ENCODE peak calls at places on chromosome 3, in four cellular contexts. T, C, U and E are unnamed samples.

GRCh38 chr3:31977736-31978135 is 3.3 kb downstream of the OSBPL10 start:
- DNase-seq in T (no peak), C (no peak), U (no peak), E (no peak)

GRCh38 chr3:52358362-52358940 is 42.3 kb downstream of the DNAH1 start:
- DNase-seq in T (no peak), C (no peak), U (no peak), E (no peak)

GRCh38 chr3:130835483-130835882 is 58.4 kb upstream of the ATP2C1 start:
- DNase-seq in T (no peak), C (no peak), U (no peak), E (no peak)

GRCh38 chr3:16240229-16241023 is 24.3 kb downstream of the DPH3 start:
- DNase-seq in T (peak), C (no peak), U (no peak), E (no peak)

GRCh38 chr3:134309987-134310700 is 59.5 kb upstream of the RYK start:
- DNase-seq in T (no peak), C (no peak), U (no peak), E (no peak)

GRCh38 chr3:192884831-192885356 is 32.8 kb downstream of the MB21D2 start:
- DNase-seq in T (no peak), C (no peak), U (no peak), E (no peak)

GRCh38 chr3:193593666-193594025 is 638 bp downstream of the OPA1 start:
- DNase-seq in T (peak), C (no peak), U (peak), E (no peak)

GRCh38 chr3:134381048-134381447 is 6.8 kb upstream of the AMOTL2 start:
- DNase-seq in T (no peak), C (no peak), U (no peak), E (no peak)

GRCh38 chr3:126621171-126621570 is 33.8 kb downstream of the TXNRD3 start:
- DNase-seq in T (no peak), C (no peak), U (no peak), E (no peak)

GRCh38 chr3:31485206-31485605 is 47.5 kb upstream of the STT3B start:
- DNase-seq in T (no peak), C (no peak), U (no peak), E (no peak)

GRCh38 chr3:129664040-129664646 is 57.7 kb upstream of the PLXND1 start:
- DNase-seq in T (no peak), C (no peak), U (no peak), E (no peak)

GRCh38 chr3:113531826-113532697 is at the start of gene SIDT1:
- DNase-seq in T (no peak), C (no peak), U (peak), E (no peak)

GRCh38 chr3:147383617-147384016 is 22.7 kb downstream of the ZIC4 start:
- DNase-seq in T (no peak), C (no peak), U (peak), E (no peak)

GRCh38 chr3:14494973-14495300 is 45.2 kb downstream of the GRIP2 start:
- DNase-seq in T (no peak), C (no peak), U (no peak), E (no peak)

GRCh38 chr3:31066999-31067398 is 172.5 kb upstream of the GADL1 start:
- DNase-seq in T (peak), C (no peak), U (no peak), E (no peak)

GRCh38 chr3:130470132-130470531 is 46.8 kb upstream of the COL6A6 start:
- DNase-seq in T (no peak), C (no peak), U (no peak), E (no peak)

GRCh38 chr3:129087138-129087702 is 26.6 kb downstream of the GP9 start:
- DNase-seq in T (no peak), C (no peak), U (no peak), E (no peak)

GRCh38 chr3:171459130-171459941 is 869 bp downstream of the TNIK start:
- DNase-seq in T (no peak), C (peak), U (peak), E (peak)

GRCh38 chr3:140736863-140737460 is 59.1 kb downstream of the TRIM42 start:
- DNase-seq in T (no peak), C (peak), U (peak), E (peak)

GRCh38 chr3:37707428-37708372 is 154.0 kb upstream of the CTDSPL start:
- DNase-seq in T (no peak), C (no peak), U (no peak), E (no peak)

GRCh38 chr3:28912120-28912885 is 368.6 kb upstream of the RBMS3 start:
- DNase-seq in T (peak), C (no peak), U (no peak), E (no peak)

GRCh38 chr3:121096968-121097367 is 189.0 kb downstream of the STXBP5L start:
- DNase-seq in T (no peak), C (no peak), U (no peak), E (no peak)

GRCh38 chr3:142850395-142851023 is 38.4 kb downstream of the PCOLCE2 start:
- DNase-seq in T (no peak), C (no peak), U (no peak), E (no peak)

GRCh38 chr3:152105446-152105845 is 163.3 kb upstream of the MBNL1 start:
- DNase-seq in T (no peak), C (no peak), U (no peak), E (no peak)

GRCh38 chr3:110810356-110810755 is 261.3 kb upstream of the NECTIN3 start:
- DNase-seq in T (no peak), C (no peak), U (no peak), E (no peak)

GRCh38 chr3:50405249-50405648 is 45.9 kb upstream of the TMEM115 start:
- DNase-seq in T (peak), C (no peak), U (peak), E (no peak)

GRCh38 chr3:43285644-43286043 is 696 bp upstream of the SNRK start:
- DNase-seq in T (no peak), C (no peak), U (peak), E (no peak)

GRCh38 chr3:46228259-46229222 is 13.7 kb upstream of the CCR3 start:
- DNase-seq in T (no peak), C (no peak), U (no peak), E (no peak)

GRCh38 chr3:38610436-38610835 is 39.1 kb downstream of the SCN5A start:
- DNase-seq in T (no peak), C (no peak), U (no peak), E (no peak)

GRCh38 chr3:100556656-100557310 is 52.6 kb upstream of the ADGRG7 start:
- DNase-seq in T (peak), C (no peak), U (no peak), E (no peak)

GRCh38 chr3:16392733-16393132 is 120.8 kb downstream of the RFTN1 start:
- DNase-seq in T (no peak), C (no peak), U (no peak), E (no peak)

GRCh38 chr3:159882784-159883779 is 105.6 kb upstream of the IL12A start:
- DNase-seq in T (no peak), C (no peak), U (no peak), E (no peak)